ENCODE peak calls at places on chromosomes 11 and 22, in nine cellular contexts. V, C, T, F, Q, H, R, N and A are unnamed samples.

GRCh38 chr11:71962428-71963038 is 33.7 kb downstream of the RNF121 start:
- DNase-seq in F (no peak), T (no peak), N (no peak), C (no peak), V (no peak), H (no peak), R (no peak), Q (no peak), A (peak; percentile 29)

GRCh38 chr11:96393753-96394348 is 4.0 kb downstream of the JRKL start:
- DNase-seq in V (peak; percentile 17), H (no peak), R (no peak), N (no peak), T (peak; percentile 20), C (no peak), F (no peak), Q (no peak), A (peak; percentile 57)

GRCh38 chr11:72813740-72814138 is 472 bp upstream of the ATG16L2 start:
- DNase-seq in T (peak; percentile 95), C (no peak), F (peak; percentile 90), V (no peak), H (no peak), Q (no peak), R (no peak), N (no peak), A (peak; percentile 78)

GRCh38 chr22:25216230-25216629 is 3.2 kb upstream of the CRYBB2 start:
- DNase-seq in N (no peak), C (no peak), F (no peak), T (no peak), V (no peak), H (no peak), Q (no peak), R (no peak), A (no peak)

GRCh38 chr22:49533886-49534285 is 293.8 kb downstream of the BRD1 start:
- DNase-seq in T (no peak), Q (peak; percentile 20), H (no peak), N (no peak), R (no peak), F (no peak), C (no peak), V (no peak), A (no peak)

GRCh38 chr22:31680764-31681624 is 19.0 kb upstream of the PISD start:
- DNase-seq in Q (no peak), C (no peak), V (no peak), H (no peak), N (no peak), R (no peak), T (no peak), F (no peak), A (no peak)

GRCh38 chr11:7004482-7004881 is 15.7 kb downstream of the ZNF214 start:
- DNase-seq in N (no peak), Q (no peak), T (no peak), H (no peak), R (no peak), C (no peak), V (no peak), F (no peak), A (no peak)

GRCh38 chr22:46511391-46512370 is 25.7 kb downstream of the CELSR1 start:
- DNase-seq in C (no peak), Q (no peak), R (no peak), V (no peak), T (no peak), N (no peak), H (no peak), F (no peak), A (no peak)

GRCh38 chr11:83459802-83460201 is 173.6 kb upstream of the CCDC90B start:
- DNase-seq in C (no peak), R (no peak), T (no peak), N (no peak), H (no peak), V (no peak), Q (no peak), F (no peak), A (no peak)

GRCh38 chr11:61152816-61153592 is 8.2 kb downstream of the VPS37C start:
- DNase-seq in F (no peak), N (no peak), R (no peak), C (no peak), T (no peak), V (no peak), Q (no peak), H (peak; percentile 44), A (no peak)

GRCh38 chr22:19912236-19912999 is 29.2 kb upstream of the COMT start:
- DNase-seq in R (no peak), H (no peak), C (no peak), Q (no peak), N (no peak), V (no peak), F (no peak), T (no peak), A (no peak)

GRCh38 chr11:68146704-68147474 is 25.7 kb upstream of the CHKA start:
- DNase-seq in Q (no peak), H (no peak), R (no peak), T (peak; percentile 77), C (no peak), V (no peak), N (no peak), F (peak; percentile 40), A (peak; percentile 25)

GRCh38 chr22:27850000-27850465 is 48.5 kb upstream of the MN1 start:
- DNase-seq in V (no peak), Q (no peak), F (no peak), T (no peak), R (no peak), H (no peak), N (no peak), C (no peak), A (no peak)

GRCh38 chr11:640021-640706 is 3.1 kb downstream of the DRD4 start:
- DNase-seq in H (no peak), N (no peak), Q (no peak), F (peak; percentile 22), T (no peak), C (no peak), V (peak; percentile 29), R (no peak), A (no peak)

GRCh38 chr11:133946541-133947297 is 10.0 kb downstream of the IGSF9B start:
- DNase-seq in N (no peak), C (peak; percentile 49), F (no peak), H (no peak), V (no peak), Q (no peak), T (no peak), R (no peak), A (no peak)

GRCh38 chr11:104366321-104366734 is 202.4 kb upstream of the PDGFD start:
- DNase-seq in F (no peak), Q (no peak), N (no peak), R (no peak), T (no peak), C (no peak), V (no peak), H (no peak), A (no peak)

GRCh38 chr22:39352301-39352867 is 2.6 kb downstream of the SYNGR1 start:
- DNase-seq in F (no peak), T (no peak), C (no peak), V (no peak), R (no peak), N (no peak), Q (no peak), H (no peak), A (no peak)